ENCODE peak calls at places on chromosomes 7 and 10, in ten cellular contexts. A, H, U, O, P, V, F, C, S and X are unnamed samples.

GRCh38 chr7:31443457-31443856 is 70.4 kb upstream of the ITPRID1 start:
- DNase-seq in A (no peak), H (no peak), U (peak), O (peak), P (peak), V (no peak), F (no peak), C (no peak), S (no peak), X (no peak)

GRCh38 chr10:38127812-38128211 is 33.7 kb downstream of the ZNF37A start:
- DNase-seq in A (no peak), H (no peak), U (no peak), O (no peak), P (no peak), V (no peak), F (no peak), C (no peak), S (no peak), X (no peak)

GRCh38 chr7:157211710-157212109 is 73.0 kb downstream of the UBE3C start:
- DNase-seq in A (no peak), H (no peak), U (no peak), O (no peak), P (no peak), V (no peak), F (no peak), C (no peak), S (peak), X (peak)

GRCh38 chr10:412109-412508 is 276.9 kb downstream of the ZMYND11 start:
- DNase-seq in A (no peak), H (no peak), U (no peak), O (no peak), P (no peak), V (no peak), F (no peak), C (no peak), S (no peak), X (no peak)

GRCh38 chr10:110843031-110843430 is 28.7 kb upstream of the PDCD4 start:
- DNase-seq in A (no peak), H (peak), U (no peak), O (no peak), P (no peak), V (no peak), F (no peak), C (no peak), S (no peak), X (no peak)

GRCh38 chr10:132535065-132535651 is 2.4 kb upstream of the INPP5A start:
- DNase-seq in A (no peak), H (peak), U (no peak), O (no peak), P (no peak), V (no peak), F (no peak), C (peak), S (no peak), X (no peak)

GRCh38 chr10:119149157-119149556 is 16.4 kb downstream of the SFXN4 start:
- DNase-seq in A (no peak), H (peak), U (no peak), O (no peak), P (no peak), V (no peak), F (no peak), C (no peak), S (no peak), X (no peak)

GRCh38 chr7:77538186-77538907 is 1.3 kb downstream of the PTPN12 start:
- DNase-seq in A (peak), H (peak), U (peak), O (peak), P (peak), V (peak), F (peak), C (peak), S (peak), X (peak)

GRCh38 chr7:43105521-43106120 is 6.8 kb upstream of the HECW1 start:
- DNase-seq in A (no peak), H (no peak), U (no peak), O (no peak), P (no peak), V (no peak), F (no peak), C (no peak), S (no peak), X (peak)

GRCh38 chr10:408223-408622 is 273.0 kb downstream of the ZMYND11 start:
- DNase-seq in A (no peak), H (no peak), U (no peak), O (no peak), P (no peak), V (no peak), F (no peak), C (no peak), S (no peak), X (no peak)

GRCh38 chr10:110433740-110434139 is 64.0 kb upstream of the DUSP5 start:
- DNase-seq in A (no peak), H (peak), U (no peak), O (no peak), P (no peak), V (no peak), F (no peak), C (no peak), S (no peak), X (no peak)

GRCh38 chr10:71434760-71435394 is 38.2 kb downstream of the CDH23 start:
- DNase-seq in A (no peak), H (no peak), U (no peak), O (no peak), P (no peak), V (no peak), F (no peak), C (peak), S (no peak), X (no peak)

GRCh38 chr7:99268361-99268908 is 4.2 kb upstream of the MYH16 start:
- DNase-seq in A (no peak), H (no peak), U (no peak), O (no peak), P (no peak), V (no peak), F (no peak), C (no peak), S (no peak), X (no peak)

GRCh38 chr10:78931333-78932083 is 137.3 kb upstream of the ZMIZ1 start:
- DNase-seq in A (peak), H (peak), U (no peak), O (no peak), P (no peak), V (no peak), F (no peak), C (peak), S (peak), X (peak)

GRCh38 chr10:76202777-76203176 is 771.4 kb downstream of the LRMDA start:
- DNase-seq in A (no peak), H (no peak), U (no peak), O (no peak), P (no peak), V (no peak), F (no peak), C (no peak), S (peak), X (no peak)

GRCh38 chr10:99328579-99329237 is 448 bp upstream of the CNNM1 start:
- DNase-seq in A (no peak), H (peak), U (no peak), O (no peak), P (no peak), V (no peak), F (no peak), C (no peak), S (no peak), X (no peak)

GRCh38 chr10:98074315-98074911 is 44.0 kb upstream of the CRTAC1 start:
- DNase-seq in A (no peak), H (no peak), U (peak), O (no peak), P (peak), V (no peak), F (no peak), C (no peak), S (no peak), X (no peak)

GRCh38 chr10:78920011-78920410 is 148.8 kb upstream of the ZMIZ1 start:
- DNase-seq in A (no peak), H (no peak), U (no peak), O (no peak), P (no peak), V (no peak), F (no peak), C (no peak), S (no peak), X (no peak)

GRCh38 chr7:157021071-157021891 is 10.8 kb upstream of the MNX1 start:
- DNase-seq in A (no peak), H (no peak), U (peak), O (no peak), P (no peak), V (no peak), F (no peak), C (no peak), S (no peak), X (no peak)

GRCh38 chr10:34219860-34220518 is 595.1 kb downstream of the PARD3 start:
- DNase-seq in A (no peak), H (no peak), U (no peak), O (no peak), P (no peak), V (no peak), F (no peak), C (no peak), S (no peak), X (no peak)

GRCh38 chr7:74173074-74173473 is 1.1 kb upstream of the EIF4H start:
- DNase-seq in A (no peak), H (no peak), U (no peak), O (peak), P (no peak), V (no peak), F (no peak), C (no peak), S (no peak), X (no peak)

GRCh38 chr7:69782917-69783684 is 184.8 kb downstream of the AUTS2 start:
- DNase-seq in A (peak), H (peak), U (no peak), O (no peak), P (no peak), V (no peak), F (no peak), C (no peak), S (no peak), X (peak)

GRCh38 chr10:1920127-1920526 is 182.8 kb upstream of the ADARB2 start:
- DNase-seq in A (no peak), H (no peak), U (no peak), O (no peak), P (no peak), V (no peak), F (no peak), C (no peak), S (no peak), X (no peak)

GRCh38 chr7:22477262-22477661 is 22.7 kb downstream of the STEAP1B start:
- DNase-seq in A (no peak), H (no peak), U (no peak), O (no peak), P (no peak), V (no peak), F (no peak), C (no peak), S (no peak), X (no peak)
- H3K4me3 ChIP-seq in A (no peak), H (no peak), U (no peak), O (no peak), P (no peak), V (no peak), F (no peak), C (no peak), S (no peak), X (no peak)

GRCh38 chr7:52085610-52086009 is 769.0 kb upstream of the COBL start:
- DNase-seq in A (no peak), H (no peak), U (no peak), O (no peak), P (no peak), V (peak), F (no peak), C (no peak), S (no peak), X (no peak)
- H3K4me3 ChIP-seq in A (no peak), H (no peak), U (no peak), O (no peak), P (no peak), V (no peak), F (no peak), C (no peak), S (no peak), X (no peak)

GRCh38 chr10:12214763-12215218 is 18.8 kb downstream of the CDC123 start:
- DNase-seq in A (peak), H (no peak), U (peak), O (peak), P (peak), V (no peak), F (peak), C (no peak), S (peak), X (peak)
- H3K4me3 ChIP-seq in A (peak), H (no peak), U (no peak), O (no peak), P (no peak), V (no peak), F (no peak), C (no peak), S (no peak), X (no peak)

GRCh38 chr7:134547738-134548054 is 1.2 kb upstream of the AKR1B15 start:
- DNase-seq in A (peak), H (peak), U (peak), O (no peak), P (no peak), V (peak), F (no peak), C (peak), S (no peak), X (no peak)

GRCh38 chr7:134545918-134546317 is 3.0 kb upstream of the AKR1B15 start:
- DNase-seq in A (no peak), H (no peak), U (no peak), O (no peak), P (no peak), V (no peak), F (no peak), C (no peak), S (no peak), X (no peak)

GRCh38 chr7:134545379-134545778 is 3.5 kb upstream of the AKR1B15 start:
- DNase-seq in A (no peak), H (no peak), U (no peak), O (no peak), P (no peak), V (no peak), F (no peak), C (no peak), S (no peak), X (no peak)

GRCh38 chr7:134548877-134549276 is at the start of gene AKR1B15:
- DNase-seq in A (no peak), H (no peak), U (no peak), O (no peak), P (no peak), V (no peak), F (no peak), C (no peak), S (no peak), X (no peak)

GRCh38 chr7:134546903-134547737 is 1.8 kb upstream of the AKR1B15 start:
- DNase-seq in A (peak), H (no peak), U (peak), O (peak), P (peak), V (no peak), F (peak), C (peak), S (no peak), X (no peak)
- H3K4me3 ChIP-seq in A (peak), H (peak), U (peak), O (peak), P (peak), V (peak), F (no peak), C (peak), S (peak), X (peak)

GRCh38 chr10:4676566-4676965 is 149.4 kb upstream of the AKR1E2 start:
- DNase-seq in A (no peak), H (no peak), U (no peak), O (no peak), P (no peak), V (no peak), F (no peak), C (no peak), S (no peak), X (no peak)

GRCh38 chr10:4673279-4674040 is 152.5 kb upstream of the AKR1E2 start:
- DNase-seq in A (no peak), H (no peak), U (no peak), O (no peak), P (no peak), V (no peak), F (no peak), C (no peak), S (no peak), X (no peak)

GRCh38 chr10:4678951-4679671 is 146.9 kb upstream of the AKR1E2 start:
- DNase-seq in A (no peak), H (no peak), U (no peak), O (no peak), P (no peak), V (no peak), F (no peak), C (no peak), S (no peak), X (no peak)

GRCh38 chr10:4678023-4678950 is 147.7 kb upstream of the AKR1E2 start:
- DNase-seq in A (no peak), H (no peak), U (no peak), O (peak), P (no peak), V (no peak), F (no peak), C (no peak), S (peak), X (peak)

DNA sequence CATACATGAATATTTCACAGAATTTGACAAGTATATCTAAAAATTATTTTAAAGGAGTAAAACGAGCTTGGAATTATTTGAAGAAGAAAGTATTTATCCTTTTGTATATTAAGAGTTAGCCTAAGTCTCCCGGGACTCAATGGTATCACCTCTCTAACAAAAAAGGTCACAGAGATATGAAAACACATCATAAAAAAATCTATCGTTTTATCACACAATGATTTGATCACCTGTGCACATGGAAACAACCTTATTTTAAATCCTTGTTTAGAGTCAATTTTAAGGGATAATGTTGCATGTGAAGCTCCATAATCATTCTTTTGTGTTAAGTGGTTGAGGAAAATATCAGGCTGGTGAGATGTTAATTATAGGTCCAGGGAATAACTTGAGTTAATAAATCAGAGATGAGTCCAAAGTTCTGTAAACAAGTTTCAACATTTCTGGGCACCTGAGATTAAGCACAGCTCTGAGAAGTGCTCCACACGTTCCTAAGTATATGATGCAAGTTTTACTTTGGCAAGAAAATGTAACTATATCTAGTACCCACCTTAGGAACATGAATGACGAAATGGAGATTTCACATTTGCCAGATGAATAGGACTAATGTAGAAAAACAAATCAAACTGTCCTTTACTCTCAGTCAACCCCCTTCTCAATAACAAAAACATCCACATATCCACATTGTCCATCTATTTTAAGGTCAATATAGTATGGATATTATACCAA is 148.5 kb upstream of the AKR1E2 start:
- DNase-seq in A (no peak), H (no peak), U (no peak), O (no peak), P (no peak), V (no peak), F (no peak), C (no peak), S (no peak), X (peak)
- H3K4me3 ChIP-seq in A (no peak), H (no peak), U (no peak), O (no peak), P (no peak), V (no peak), F (no peak), C (no peak), S (no peak), X (no peak)

GRCh38 chr10:100679327-100679726 is 66.1 kb upstream of the PAX2 start:
- DNase-seq in A (no peak), H (no peak), U (no peak), O (no peak), P (no peak), V (no peak), F (no peak), C (no peak), S (no peak), X (no peak)
- H3K4me3 ChIP-seq in A (no peak), H (no peak), U (no peak), O (no peak), P (no peak), V (no peak), F (no peak), C (no peak), S (no peak), X (no peak)

GRCh38 chr10:114683593-114683992 is 25.5 kb upstream of the ABLIM1 start:
- DNase-seq in A (peak), H (no peak), U (no peak), O (no peak), P (no peak), V (no peak), F (no peak), C (no peak), S (no peak), X (no peak)
- H3K4me3 ChIP-seq in A (peak), H (peak), U (no peak), O (no peak), P (no peak), V (no peak), F (no peak), C (no peak), S (no peak), X (no peak)